ENCODE peak calls at places on chromosomes 12 and 14, in five cellular contexts. L is CD8-positive, alpha-beta memory T cell; T is DMS153; G is SW480; E is naive thymus-derived CD4-positive, alpha-beta T cell. R is an unnamed sample.

GRCh38 chr12:51941011-51941561 is 10.4 kb upstream of the ACVR1B start:
- DNase-seq in L (no peak), G (no peak), E (no peak), T (peak), R (peak)

GRCh38 chr12:64400041-64400440 is 4.2 kb upstream of the XPOT start:
- DNase-seq in G (no peak), T (no peak), E (no peak), L (peak), R (no peak)

GRCh38 chr12:68609955-68610434 is 704 bp upstream of the RAP1B start:
- DNase-seq in T (no peak), L (no peak), G (no peak), E (no peak), R (no peak)

GRCh38 chr12:118813778-118814359 is 167.5 kb upstream of the SRRM4 start:
- DNase-seq in E (no peak), G (no peak), T (no peak), L (no peak), R (no peak)

GRCh38 chr12:113684053-113684907 is 212.6 kb upstream of the LHX5 start:
- DNase-seq in E (no peak), G (no peak), T (no peak), L (no peak), R (peak)

GRCh38 chr12:120116443-120116791 is at the start of gene RAB35:
- DNase-seq in T (no peak), G (no peak), E (no peak), L (no peak), R (no peak)

GRCh38 chr12:17333287-17333686 is 727.3 kb upstream of the LMO3 start:
- DNase-seq in E (no peak), T (no peak), L (no peak), G (no peak), R (no peak)

GRCh38 chr12:44509471-44509870 is 366.6 kb downstream of the NELL2 start:
- DNase-seq in G (no peak), E (no peak), T (no peak), L (no peak), R (no peak)

GRCh38 chr12:57147641-57147944 is 174 bp upstream of the LRP1-AS start:
- DNase-seq in E (no peak), L (no peak), T (no peak), G (no peak), R (no peak)

GRCh38 chr14:60807971-60808370 is 73.4 kb downstream of the MNAT1 start:
- DNase-seq in T (no peak), G (no peak), E (no peak), L (no peak), R (no peak)

GRCh38 chr12:19654630-19655384 is 215.5 kb downstream of the AEBP2 start:
- DNase-seq in T (no peak), G (no peak), E (no peak), L (no peak), R (no peak)

GRCh38 chr14:53956427-53957201 is at the start of gene BMP4:
- DNase-seq in L (no peak), G (peak), E (no peak), T (peak), R (no peak)

GRCh38 chr12:24996102-24996797 is 47.3 kb upstream of the BCAT1 start:
- DNase-seq in L (no peak), G (no peak), T (no peak), E (no peak), R (no peak)

GRCh38 chr14:92507174-92507768 is 6.3 kb upstream of the RIN3 start:
- DNase-seq in G (peak), T (peak), E (no peak), L (no peak), R (peak)

GRCh38 chr12:39972119-39972518 is 133.8 kb downstream of the SLC2A13 start:
- DNase-seq in E (no peak), L (no peak), G (peak), T (no peak), R (no peak)

GRCh38 chr12:62268956-62269355 is 8.8 kb downstream of the USP15 start:
- DNase-seq in E (no peak), T (no peak), G (no peak), L (no peak), R (no peak)

GRCh38 chr12:12975322-12976077 is 23.5 kb upstream of the GPRC5D start:
- DNase-seq in E (no peak), G (peak), T (no peak), L (no peak), R (no peak)

GRCh38 chr14:73695997-73696396 is 18.2 kb downstream of the PNMA1 start:
- DNase-seq in G (no peak), T (no peak), E (no peak), L (no peak), R (no peak)

GRCh38 chr14:102226356-102227125 is 78.4 kb downstream of the MOK start:
- DNase-seq in T (no peak), L (no peak), E (no peak), G (no peak), R (no peak)

GRCh38 chr12:104667139-104667538 is 210.4 kb downstream of the CHST11 start:
- DNase-seq in T (no peak), L (no peak), E (no peak), G (no peak), R (no peak)

GRCh38 chr12:6855322-6855721 is 3.4 kb downstream of the USP5 start:
- DNase-seq in L (no peak), E (no peak), G (no peak), T (no peak), R (no peak)

GRCh38 chr12:106090586-106091411 is 48.0 kb downstream of the NUAK1 start:
- DNase-seq in L (no peak), T (no peak), G (no peak), E (no peak), R (no peak)

GRCh38 chr12:43317156-43317555 is 234.8 kb downstream of the ADAMTS20 start:
- DNase-seq in T (no peak), L (no peak), E (no peak), G (no peak), R (no peak)

GRCh38 chr12:116610971-116611541 is 51.9 kb downstream of the MAP1LC3B2 start:
- DNase-seq in G (no peak), E (no peak), T (no peak), L (no peak), R (no peak)

GRCh38 chr14:90454041-90455000 is 57.5 kb downstream of the CALM1 start:
- DNase-seq in G (peak), T (peak), L (no peak), E (no peak), R (no peak)

GRCh38 chr12:68943848-68944247 is 10.9 kb upstream of the CPM start:
- DNase-seq in T (no peak), G (no peak), L (no peak), E (no peak), R (no peak)

GRCh38 chr14:69584389-69584788 is 9.7 kb upstream of the CCDC177 start:
- DNase-seq in L (no peak), T (no peak), E (no peak), G (no peak), R (no peak)